ENCODE peak calls at places on chromosomes 2 and 18, in seven cellular contexts. X is keratinocyte, H is fibroblast of lung, L is OCI-LY7, W is mesendoderm, A is hepatocyte, U is Karpas-422. F is an unnamed sample.

GRCh38 chr2:60992985-60993392 is 24.5 kb upstream of the PEX13 start:
- DNase-seq in X (no peak), H (no peak), L (peak; percentile 54), W (no peak), A (no peak), U (peak; percentile 94), F (peak; percentile 94)

GRCh38 chr2:163207706-163208370 is 369.3 kb upstream of the KCNH7 start:
- DNase-seq in X (no peak), H (no peak), L (no peak), W (no peak), A (no peak), U (no peak), F (no peak)

GRCh38 chr2:112891333-112891950 is 19.5 kb upstream of the IL37 start:
- DNase-seq in X (peak; percentile 95), H (no peak), L (no peak), W (peak; percentile 89), A (peak; percentile 62), U (no peak), F (no peak)

GRCh38 chr2:121173112-121173511 is 111.9 kb downstream of the TFCP2L1 start:
- DNase-seq in X (peak; percentile 89), H (peak; percentile 32), L (no peak), W (no peak), A (no peak), U (no peak), F (no peak)

GRCh38 chr2:97644023-97644717 is 1.7 kb upstream of the COX5B start:
- DNase-seq in X (no peak), H (no peak), L (no peak), W (no peak), A (no peak), U (no peak), F (no peak)

GRCh38 chr2:96408631-96409542 is 73.3 kb downstream of the NCAPH start:
- DNase-seq in X (no peak), H (peak; percentile 80), L (peak; percentile 10), W (no peak), A (no peak), U (no peak), F (no peak)

GRCh38 chr2:108923019-108923700 is 65.9 kb downstream of the EDAR start:
- DNase-seq in X (peak; percentile 95), H (no peak), L (no peak), W (no peak), A (no peak), U (no peak), F (no peak)

GRCh38 chr18:79448621-79449020 is 52.9 kb downstream of the NFATC1 start:
- DNase-seq in X (no peak), H (no peak), L (no peak), W (no peak), A (no peak), U (no peak), F (no peak)

GRCh38 chr2:38797276-38797675 is 19.3 kb downstream of the GEMIN6 start:
- DNase-seq in X (no peak), H (peak; percentile 81), L (no peak), W (no peak), A (no peak), U (no peak), F (no peak)

GRCh38 chr2:73334045-73334444 is 40.7 kb upstream of the EGR4 start:
- DNase-seq in X (no peak), H (no peak), L (no peak), W (no peak), A (no peak), U (no peak), F (no peak)

DNA sequence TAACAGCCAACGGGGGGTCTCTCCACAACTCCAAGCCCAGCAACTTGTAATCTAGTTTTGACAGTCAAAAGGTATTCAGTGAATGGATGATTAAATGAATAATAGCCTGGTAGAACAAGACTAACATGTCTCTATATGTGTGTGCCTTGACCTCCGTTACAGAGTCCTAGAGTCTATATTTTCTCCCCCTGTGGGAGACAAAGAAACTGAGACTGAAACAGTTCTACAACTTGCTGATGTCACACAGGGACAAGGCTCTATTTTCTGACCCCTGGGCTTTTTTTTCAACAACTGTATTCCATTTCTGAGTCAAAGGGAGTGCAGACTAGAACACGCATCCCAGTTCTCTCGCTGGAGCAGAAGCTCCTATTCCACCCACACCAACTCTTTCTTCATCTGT is 223.6 kb upstream of the AGAP1 start:
- DNase-seq in X (no peak), H (no peak), L (no peak), W (no peak), A (no peak), U (no peak), F (peak; percentile 72)
- H3K4me2 ChIP-seq in X (no peak overlapping the region), H (no peak overlapping the region), L (no peak overlapping the region), W (no peak overlapping the region), A (no peak overlapping the region), U (no peak overlapping the region), F (peak overlapping the region; percentile 70)

GRCh38 chr2:130370490-130370889 is 14.6 kb downstream of the PTPN18 start:
- DNase-seq in X (no peak), H (no peak), L (peak; percentile 87), W (no peak), A (no peak), U (peak; percentile 84), F (no peak)
- H3K4me1 ChIP-seq in X (peaks cover 3% of the 10 kb centered on the region), H (peaks cover 15% of the 10 kb centered on the region), L (peaks cover 53% of the 10 kb centered on the region), W (peaks cover 6% of the 10 kb centered on the region), A (no peaks in the 10 kb centered on the region), U (peaks cover 77% of the 10 kb centered on the region), F (peaks cover 8% of the 10 kb centered on the region)

GRCh38 chr2:145905371-145905770 is 1385.5 kb upstream of the ZEB2 start:
- DNase-seq in X (no peak), H (no peak), L (no peak), W (no peak), A (no peak), U (no peak), F (no peak)
- H3K4me2 ChIP-seq in X (no peak overlapping the region), H (no peak overlapping the region), L (no peak overlapping the region), W (no peak overlapping the region), A (no peak overlapping the region), U (no peak overlapping the region), F (peak overlapping the region; percentile 15)

GRCh38 chr2:219252084-219252483 is 959 bp upstream of the TUBA4B start:
- DNase-seq in X (no peak), H (no peak), L (peak; percentile 27), W (no peak), A (no peak), U (no peak), F (no peak)
- H3K4me1 ChIP-seq in X (peaks cover 52% of the 10 kb centered on the region), H (peaks cover 23% of the 10 kb centered on the region), L (peaks cover 66% of the 10 kb centered on the region), W (peaks cover 5% of the 10 kb centered on the region), A (peaks cover 49% of the 10 kb centered on the region), U (peaks cover 65% of the 10 kb centered on the region), F (peaks cover 50% of the 10 kb centered on the region)